ENCODE peak calls at places on chromosomes 6 and 20, in four cellular contexts. O is AG04450, X is MCF 10A, B is ovary. M is an unnamed sample.

GRCh38 chr6:166908812-166909211 is 47.5 kb downstream of the RNASET2 start:
- DNase-seq in O (no peak), X (no peak), B (no peak), M (no peak)

GRCh38 chr6:111850288-111850937 is 22.8 kb downstream of the FYN start:
- DNase-seq in O (no peak), X (no peak), B (no peak), M (no peak)

GRCh38 chr6:17042422-17043147 is 59.3 kb upstream of the STMND1 start:
- DNase-seq in O (no peak), X (peak), B (no peak), M (no peak)

GRCh38 chr20:18087054-18087453 is 29.3 kb upstream of the OVOL2 start:
- DNase-seq in O (no peak), X (no peak), B (no peak), M (no peak)

GRCh38 chr6:26183237-26183580 is 96.0 kb downstream of the HFE start:
- DNase-seq in O (no peak), X (no peak), B (no peak), M (no peak)

GRCh38 chr20:18981956-18982539 is 168.5 kb downstream of the SCP2D1 start:
- DNase-seq in O (no peak), X (no peak), B (no peak), M (no peak)

GRCh38 chr20:23434521-23435313 is 4.8 kb upstream of the CSTL1 start:
- DNase-seq in O (no peak), X (no peak), B (no peak), M (no peak)

GRCh38 chr20:9705722-9706476 is 133.0 kb downstream of the PAK5 start:
- DNase-seq in O (no peak), X (no peak), B (no peak), M (no peak)

GRCh38 chr6:32084780-32085179 is 24.4 kb downstream of the TNXB start:
- DNase-seq in O (no peak), X (no peak), B (no peak), M (no peak)

GRCh38 chr20:7503501-7503900 is 436.8 kb downstream of the HAO1 start:
- DNase-seq in O (no peak), X (no peak), B (no peak), M (no peak)

GRCh38 chr6:167307342-167307955 is 16.3 kb downstream of the UNC93A start:
- DNase-seq in O (no peak), X (no peak), B (no peak), M (no peak)

GRCh38 chr6:81749704-81750103 is 2.8 kb downstream of the TENT5A start:
- DNase-seq in O (no peak), X (no peak), B (no peak), M (no peak)

GRCh38 chr6:168272379-168273011 is 47.1 kb downstream of the DACT2 start:
- DNase-seq in O (no peak), X (no peak), B (no peak), M (no peak)

GRCh38 chr6:6131492-6132109 is 124.9 kb upstream of the NRN1 start:
- DNase-seq in O (no peak), X (peak), B (no peak), M (no peak)
- TF ChIP-seq CTCF in O (no peak), X (peak), B (no peak), M (peak)

DNA sequence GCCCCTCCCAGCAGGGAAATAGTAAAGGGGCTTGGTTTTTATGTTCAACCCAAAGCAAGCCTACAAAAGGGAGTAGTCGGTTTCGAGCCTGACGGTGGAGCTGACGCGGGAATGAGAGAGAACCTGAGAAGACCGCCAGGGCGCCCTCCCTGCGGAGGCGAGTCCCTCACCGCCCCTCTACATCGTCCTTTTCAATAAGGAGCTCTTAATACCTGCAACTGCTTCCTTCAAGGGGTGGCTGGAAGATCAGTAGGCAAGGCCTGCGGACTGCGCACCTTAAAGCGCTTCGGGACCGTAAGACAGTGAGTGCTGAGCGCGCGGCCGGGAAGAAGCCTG is 709 bp upstream of the ZNF76 start:
- DNase-seq in O (no peak), X (no peak), B (no peak), M (no peak)
- TF ChIP-seq CTCF in O (peak), X (no peak), B (peak), M (no peak)

GRCh38 chr6:4055420-4056041 is 23.4 kb downstream of the FAM217A start:
- DNase-seq in O (peak), X (peak), B (no peak), M (peak)
- TF ChIP-seq CTCF in O (peak), X (peak), B (no peak), M (peak)

GRCh38 chr6:148343383-148343782 is 745 bp downstream of the SASH1 start:
- DNase-seq in O (no peak), X (peak), B (no peak), M (no peak)
- TF ChIP-seq CTCF in O (no peak), X (no peak), B (no peak), M (no peak)

GRCh38 chr20:41411458-41411857 is 44.8 kb upstream of the EMILIN3 start:
- DNase-seq in O (no peak), X (peak), B (no peak), M (peak)
- TF ChIP-seq CTCF in O (peak), X (peak), B (peak), M (peak)

DNA sequence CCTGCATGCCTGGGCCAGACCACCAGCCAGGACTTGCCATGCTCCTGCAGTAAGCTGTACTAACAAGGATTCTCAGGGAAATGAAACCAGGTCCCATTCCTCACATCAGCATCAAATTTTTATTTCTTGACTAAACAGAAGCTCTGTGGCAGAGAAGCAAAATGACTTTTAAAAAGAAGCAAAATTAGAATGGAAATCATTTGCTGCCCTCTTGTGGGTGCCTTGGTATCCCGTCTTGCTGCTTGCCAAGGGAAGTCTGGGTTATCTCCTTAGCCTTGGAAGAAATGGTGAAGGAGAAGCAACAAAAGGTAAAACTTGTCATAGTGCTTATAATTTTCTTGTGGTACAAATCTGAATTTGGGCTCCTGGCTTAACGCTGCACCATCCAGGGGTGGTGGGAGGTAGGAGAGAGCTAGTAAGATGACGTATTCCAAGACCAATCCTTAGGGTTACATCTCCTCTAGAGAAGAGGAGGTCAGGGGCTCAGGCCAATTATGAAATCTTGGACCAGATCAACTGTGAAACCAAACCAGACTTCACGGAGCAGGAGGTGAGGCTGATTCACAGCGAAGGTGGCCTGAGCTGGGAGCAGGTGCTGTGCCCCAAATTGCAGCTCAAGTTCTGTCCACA is 107.5 kb downstream of the FAXC start:
- DNase-seq in O (peak), X (peak), B (no peak), M (no peak)
- TF ChIP-seq CTCF in O (peak), X (peak), B (no peak), M (peak)

GRCh38 chr6:69987550-69987949 is 121.2 kb downstream of the COL19A1 start:
- DNase-seq in O (no peak), X (no peak), B (no peak), M (no peak)

GRCh38 chr6:69980624-69981023 is 114.3 kb downstream of the COL19A1 start:
- DNase-seq in O (no peak), X (no peak), B (no peak), M (no peak)

GRCh38 chr6:69984506-69984905 is 118.2 kb downstream of the COL19A1 start:
- DNase-seq in O (no peak), X (no peak), B (no peak), M (no peak)

GRCh38 chr6:69988458-69989126 is 122.2 kb downstream of the COL19A1 start:
- DNase-seq in O (no peak), X (no peak), B (no peak), M (no peak)

DNA sequence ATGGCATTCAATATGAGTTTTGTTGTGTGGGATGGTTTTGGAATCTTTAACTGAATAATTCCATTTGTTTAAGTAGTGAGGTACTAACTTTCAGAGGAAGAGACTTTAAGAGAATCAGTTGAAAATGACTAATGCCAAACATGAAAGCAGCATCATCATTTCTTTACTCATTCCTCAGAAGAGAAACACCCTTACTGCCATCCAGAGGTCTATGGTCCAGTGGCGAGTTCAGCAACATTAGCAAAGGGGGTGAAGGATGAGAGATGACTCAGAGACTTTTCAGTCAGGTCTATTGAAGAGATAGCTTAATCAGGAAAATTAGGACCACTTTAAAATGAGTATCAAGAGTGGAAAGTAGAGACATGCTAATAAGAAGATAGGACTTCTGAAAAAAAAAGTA is 118.8 kb downstream of the COL19A1 start:
- DNase-seq in O (no peak), X (no peak), B (no peak), M (peak)
- TF ChIP-seq CTCF in O (no peak), X (no peak), B (no peak), M (peak)

M was measured in AG09319.